ENCODE peak calls at places on chromosomes 3 and 15, in six cellular contexts. One of them, this sample, is unnamed.

GRCh38 chr3:59540241-59540640 is 490.4 kb upstream of the CFAP20DC start:
- DNase-seq in AG08395: peak
- DNase-seq in EH: peak
- DNase-seq in 8988T: no peak
- DNase-seq in RCC 7860: no peak
- DNase-seq in occipital lobe: no peak
- DNase-seq in this sample: no peak

GRCh38 chr3:72004749-72005292 is 219.9 kb upstream of the PROK2 start:
- DNase-seq in RCC 7860: peak
- DNase-seq in EH: peak
- DNase-seq in 8988T: no peak
- DNase-seq in occipital lobe: no peak
- DNase-seq in AG08395: peak
- DNase-seq in this sample: no peak

GRCh38 chr3:37559461-37559860 is 302.2 kb upstream of the CTDSPL start:
- DNase-seq in RCC 7860: no peak
- DNase-seq in EH: peak
- DNase-seq in 8988T: no peak
- DNase-seq in occipital lobe: no peak
- DNase-seq in AG08395: peak
- DNase-seq in this sample: no peak

GRCh38 chr3:192364296-192364695 is 363.0 kb downstream of the FGF12 start:
- DNase-seq in AG08395: no peak
- DNase-seq in occipital lobe: no peak
- DNase-seq in 8988T: no peak
- DNase-seq in RCC 7860: no peak
- DNase-seq in EH: no peak
- DNase-seq in this sample: no peak

GRCh38 chr15:39282663-39283208 is 298.1 kb upstream of the THBS1 start:
- DNase-seq in 8988T: no peak
- DNase-seq in EH: peak
- DNase-seq in occipital lobe: no peak
- DNase-seq in AG08395: no peak
- DNase-seq in RCC 7860: no peak
- DNase-seq in this sample: no peak

GRCh38 chr3:123636431-123636841 is 51.6 kb upstream of the HACD2 start:
- DNase-seq in EH: no peak
- DNase-seq in AG08395: no peak
- DNase-seq in RCC 7860: no peak
- DNase-seq in occipital lobe: no peak
- DNase-seq in 8988T: no peak
- DNase-seq in this sample: no peak

GRCh38 chr3:115960799-115961198 is 337.5 kb downstream of the GAP43 start:
- DNase-seq in 8988T: no peak
- DNase-seq in RCC 7860: no peak
- DNase-seq in EH: no peak
- DNase-seq in occipital lobe: peak
- DNase-seq in AG08395: no peak
- DNase-seq in this sample: no peak

GRCh38 chr15:96126859-96127258 is 203.6 kb upstream of the NR2F2 start:
- DNase-seq in occipital lobe: no peak
- DNase-seq in RCC 7860: no peak
- DNase-seq in 8988T: no peak
- DNase-seq in AG08395: no peak
- DNase-seq in EH: no peak
- DNase-seq in this sample: peak

GRCh38 chr3:37096292-37096691 is 78.1 kb downstream of the LRRFIP2 start:
- DNase-seq in EH: peak
- DNase-seq in occipital lobe: no peak
- DNase-seq in AG08395: peak
- DNase-seq in RCC 7860: peak
- DNase-seq in 8988T: peak
- DNase-seq in this sample: no peak

GRCh38 chr3:131326307-131326706 is 55.3 kb upstream of the NUDT16 start:
- DNase-seq in RCC 7860: peak
- DNase-seq in 8988T: no peak
- DNase-seq in EH: peak
- DNase-seq in AG08395: peak
- DNase-seq in occipital lobe: no peak
- DNase-seq in this sample: no peak

GRCh38 chr3:124223853-124224252 is 231.9 kb upstream of the ROPN1 start:
- DNase-seq in occipital lobe: no peak
- DNase-seq in RCC 7860: no peak
- DNase-seq in AG08395: no peak
- DNase-seq in 8988T: no peak
- DNase-seq in EH: no peak
- DNase-seq in this sample: no peak

GRCh38 chr15:32861741-32862140 is 143.9 kb downstream of the GREM1 start:
- DNase-seq in AG08395: peak
- DNase-seq in occipital lobe: no peak
- DNase-seq in RCC 7860: no peak
- DNase-seq in 8988T: no peak
- DNase-seq in EH: peak
- DNase-seq in this sample: no peak

GRCh38 chr15:63015618-63016017 is 26.9 kb upstream of the TPM1 start:
- DNase-seq in EH: peak
- DNase-seq in AG08395: peak
- DNase-seq in occipital lobe: no peak
- DNase-seq in 8988T: no peak
- DNase-seq in RCC 7860: peak
- DNase-seq in this sample: no peak

GRCh38 chr3:196969001-196969659 is 497 bp upstream of the PIGZ start:
- DNase-seq in EH: peak
- DNase-seq in RCC 7860: no peak
- DNase-seq in occipital lobe: peak
- DNase-seq in AG08395: peak
- DNase-seq in 8988T: peak
- DNase-seq in this sample: no peak

GRCh38 chr3:135125171-135125801 is 330.2 kb downstream of the EPHB1 start:
- DNase-seq in AG08395: peak
- DNase-seq in EH: peak
- DNase-seq in occipital lobe: no peak
- DNase-seq in RCC 7860: no peak
- DNase-seq in 8988T: no peak
- DNase-seq in this sample: no peak

GRCh38 chr3:195256639-195257453 is 14.1 kb downstream of the XXYLT1 start:
- DNase-seq in EH: no peak
- DNase-seq in occipital lobe: no peak
- DNase-seq in RCC 7860: no peak
- DNase-seq in 8988T: no peak
- DNase-seq in AG08395: no peak
- DNase-seq in this sample: peak

GRCh38 chr3:63456901-63457300 is 178.8 kb downstream of the SYNPR start:
- DNase-seq in RCC 7860: no peak
- DNase-seq in 8988T: no peak
- DNase-seq in AG08395: no peak
- DNase-seq in occipital lobe: no peak
- DNase-seq in EH: no peak
- DNase-seq in this sample: no peak

GRCh38 chr3:43155464-43156121 is 49.7 kb upstream of the POMGNT2 start:
- DNase-seq in occipital lobe: peak
- DNase-seq in EH: peak
- DNase-seq in RCC 7860: peak
- DNase-seq in AG08395: peak
- DNase-seq in 8988T: peak
- DNase-seq in this sample: peak

GRCh38 chr3:26535151-26535550 is 87.4 kb upstream of the LRRC3B start:
- DNase-seq in 8988T: no peak
- DNase-seq in occipital lobe: no peak
- DNase-seq in RCC 7860: no peak
- DNase-seq in AG08395: no peak
- DNase-seq in EH: no peak
- DNase-seq in this sample: no peak

GRCh38 chr3:129324855-129325254 is 46.2 kb downstream of the HMCES start:
- DNase-seq in 8988T: no peak
- DNase-seq in RCC 7860: no peak
- DNase-seq in AG08395: no peak
- DNase-seq in occipital lobe: no peak
- DNase-seq in EH: no peak
- DNase-seq in this sample: no peak

GRCh38 chr3:128485283-128486156 is 7.5 kb downstream of the GATA2 start:
- DNase-seq in EH: no peak
- DNase-seq in RCC 7860: no peak
- DNase-seq in occipital lobe: no peak
- DNase-seq in AG08395: no peak
- DNase-seq in 8988T: no peak
- DNase-seq in this sample: no peak

GRCh38 chr3:134377896-134378295 is 3.6 kb upstream of the AMOTL2 start:
- DNase-seq in occipital lobe: no peak
- DNase-seq in AG08395: no peak
- DNase-seq in EH: no peak
- DNase-seq in RCC 7860: no peak
- DNase-seq in 8988T: no peak
- DNase-seq in this sample: no peak

GRCh38 chr3:46856576-46857471 is 6.4 kb downstream of the MYL3 start:
- DNase-seq in 8988T: no peak
- DNase-seq in EH: no peak
- DNase-seq in AG08395: no peak
- DNase-seq in RCC 7860: no peak
- DNase-seq in occipital lobe: no peak
- DNase-seq in this sample: no peak

GRCh38 chr15:25734680-25735355 is 128.3 kb downstream of the ATP10A start:
- DNase-seq in RCC 7860: no peak
- DNase-seq in 8988T: no peak
- DNase-seq in occipital lobe: no peak
- DNase-seq in EH: no peak
- DNase-seq in AG08395: no peak
- DNase-seq in this sample: no peak

GRCh38 chr3:134339331-134339730 is 34.9 kb downstream of the AMOTL2 start:
- DNase-seq in 8988T: no peak
- DNase-seq in AG08395: no peak
- DNase-seq in EH: no peak
- DNase-seq in RCC 7860: no peak
- DNase-seq in occipital lobe: no peak
- DNase-seq in this sample: no peak

GRCh38 chr15:51796777-51797474 is 32.5 kb upstream of the TMOD3 start:
- DNase-seq in 8988T: no peak
- DNase-seq in AG08395: no peak
- DNase-seq in occipital lobe: no peak
- DNase-seq in RCC 7860: peak
- DNase-seq in EH: peak
- DNase-seq in this sample: no peak

GRCh38 chr3:188021041-188021440 is 132.9 kb upstream of the LPP start:
- DNase-seq in RCC 7860: no peak
- DNase-seq in AG08395: no peak
- DNase-seq in EH: peak
- DNase-seq in occipital lobe: no peak
- DNase-seq in 8988T: no peak
- DNase-seq in this sample: no peak

GRCh38 chr3:71536376-71536965 is 47.1 kb downstream of the FOXP1 start:
- DNase-seq in RCC 7860: peak
- DNase-seq in AG08395: peak
- DNase-seq in occipital lobe: no peak
- DNase-seq in 8988T: no peak
- DNase-seq in EH: peak
- DNase-seq in this sample: no peak

GRCh38 chr15:32918481-32919026 is 200.8 kb downstream of the GREM1 start:
- DNase-seq in 8988T: no peak
- DNase-seq in occipital lobe: no peak
- DNase-seq in RCC 7860: no peak
- DNase-seq in AG08395: no peak
- DNase-seq in EH: no peak
- DNase-seq in this sample: no peak

GRCh38 chr15:80367094-80367493 is 37.1 kb upstream of the ARNT2 start:
- DNase-seq in occipital lobe: no peak
- DNase-seq in RCC 7860: no peak
- DNase-seq in AG08395: no peak
- DNase-seq in 8988T: no peak
- DNase-seq in EH: peak
- DNase-seq in this sample: no peak